ENCODE peak calls at places on chromosomes 7 and 10, in four cellular contexts. D is lower lobe of right lung, B is stomach, P is uterus. O is an unnamed sample.
A peak's percentile ranks its signal among the peaks of the same experiment; 100 is the strongest.

GRCh38 chr7:64515330-64515729 is 47.5 kb downstream of the ZNF680 start:
- DNase-seq in D (no peak), B (no peak), P (no peak), O (no peak)

GRCh38 chr7:101681170-101682007 is 52.3 kb upstream of the MYL10 start:
- DNase-seq in D (no peak), B (peak; percentile 33), P (peak; percentile 49), O (no peak)

GRCh38 chr7:75536491-75536890 is 44.4 kb downstream of the SPDYE5 start:
- DNase-seq in D (no peak), B (no peak), P (no peak), O (peak; percentile 4)

GRCh38 chr10:11209810-11210141 is 192.1 kb downstream of the CELF2 start:
- DNase-seq in D (no peak), B (no peak), P (no peak), O (no peak)

GRCh38 chr7:85186521-85187241 is at the start of gene SEMA3D:
- DNase-seq in D (peak; percentile 66), B (peak; percentile 78), P (peak; percentile 56), O (peak; percentile 79)

GRCh38 chr7:46999866-47000265 is 582.0 kb downstream of the TNS3 start:
- DNase-seq in D (no peak), B (no peak), P (no peak), O (no peak)

GRCh38 chr10:106320078-106320477 is 844.4 kb downstream of the SORCS1 start:
- DNase-seq in D (no peak), B (no peak), P (no peak), O (no peak)

GRCh38 chr10:10222288-10222945 is 795.3 kb upstream of the CELF2 start:
- DNase-seq in D (no peak), B (no peak), P (no peak), O (no peak)

GRCh38 chr10:5556576-5556975 is 31.8 kb downstream of the CALML3 start:
- DNase-seq in D (peak; percentile 26), B (peak; percentile 9), P (peak; percentile 10), O (peak; percentile 44)

GRCh38 chr7:74598558-74598957 is 59.0 kb upstream of the GTF2I start:
- DNase-seq in D (no peak), B (no peak), P (no peak), O (no peak)

GRCh38 chr7:23254051-23254681 is 7.6 kb downstream of the GPNMB start:
- DNase-seq in D (no peak), B (no peak), P (no peak), O (no peak)

GRCh38 chr10:76492026-76492425 is 1060.6 kb downstream of the LRMDA start:
- DNase-seq in D (no peak), B (no peak), P (no peak), O (no peak)

GRCh38 chr7:39259391-39260003 is 281.8 kb downstream of the POU6F2 start:
- DNase-seq in D (no peak), B (no peak), P (no peak), O (no peak)

GRCh38 chr7:82375713-82376112 is 67.9 kb downstream of the CACNA2D1 start:
- DNase-seq in D (no peak), B (no peak), P (no peak), O (no peak)

GRCh38 chr10:3057946-3058345 is 9.4 kb upstream of the PFKP start:
- DNase-seq in D (no peak), B (no peak), P (no peak), O (peak; percentile 56)

GRCh38 chr7:75732016-75732521 is 6.7 kb downstream of the HIP1 start:
- DNase-seq in D (no peak), B (no peak), P (no peak), O (no peak)

GRCh38 chr7:46969303-46970130 is 612.4 kb downstream of the TNS3 start:
- DNase-seq in D (no peak), B (no peak), P (no peak), O (no peak)

GRCh38 chr7:3951656-3952055 is 650.6 kb downstream of the SDK1 start:
- DNase-seq in D (no peak), B (no peak), P (no peak), O (no peak)

GRCh38 chr7:98618786-98619185 is 1.7 kb downstream of the NPTX2 start:
- DNase-seq in D (no peak), B (no peak), P (no peak), O (no peak)

GRCh38 chr10:85317827-85318226 is 989.4 kb downstream of the CCSER2 start:
- DNase-seq in D (no peak), B (no peak), P (no peak), O (no peak)

GRCh38 chr7:66631471-66631870 is 2.8 kb downstream of the KCTD7 start:
- DNase-seq in D (no peak), B (no peak), P (no peak), O (no peak)

GRCh38 chr7:73851410-73852338 is 9.3 kb upstream of the TMEM270 start:
- DNase-seq in D (no peak), B (no peak), P (no peak), O (no peak)

GRCh38 chr7:72099784-72100183 is 312.4 kb downstream of the CALN1 start:
- DNase-seq in D (no peak), B (no peak), P (no peak), O (no peak)

GRCh38 chr10:75400769-75401568 is 595 bp downstream of the ZNF503 start:
- DNase-seq in D (peak; percentile 78), B (peak; percentile 58), P (peak; percentile 48), O (peak; percentile 83)

GRCh38 chr7:155825346-155825745 is 13.1 kb upstream of the SHH start:
- DNase-seq in D (no peak), B (no peak), P (no peak), O (no peak)

GRCh38 chr7:135843214-135843613 is 94.6 kb upstream of the FAM180A start:
- DNase-seq in D (no peak), B (no peak), P (no peak), O (no peak)

GRCh38 chr10:79182763-79183467 is 114.1 kb downstream of the ZMIZ1 start:
- DNase-seq in D (no peak), B (peak; percentile 60), P (peak; percentile 71), O (no peak)
- H3K4me1 ChIP-seq in D (peaks cover 100% of the 10 kb centered on the region), B (peaks cover 96% of the 10 kb centered on the region), P (peaks cover 38% of the 10 kb centered on the region), O (peaks cover 93% of the 10 kb centered on the region)

GRCh38 chr7:99622596-99622995 is 5.8 kb downstream of the ZSCAN25 start:
- DNase-seq in D (no peak), B (no peak), P (no peak), O (no peak)
- H3K36me3 ChIP-seq in D (peaks cover 93% of the 10 kb centered on the region), B (peaks cover 94% of the 10 kb centered on the region), P (no peaks in the 10 kb centered on the region), O (peaks cover 76% of the 10 kb centered on the region)

DNA sequence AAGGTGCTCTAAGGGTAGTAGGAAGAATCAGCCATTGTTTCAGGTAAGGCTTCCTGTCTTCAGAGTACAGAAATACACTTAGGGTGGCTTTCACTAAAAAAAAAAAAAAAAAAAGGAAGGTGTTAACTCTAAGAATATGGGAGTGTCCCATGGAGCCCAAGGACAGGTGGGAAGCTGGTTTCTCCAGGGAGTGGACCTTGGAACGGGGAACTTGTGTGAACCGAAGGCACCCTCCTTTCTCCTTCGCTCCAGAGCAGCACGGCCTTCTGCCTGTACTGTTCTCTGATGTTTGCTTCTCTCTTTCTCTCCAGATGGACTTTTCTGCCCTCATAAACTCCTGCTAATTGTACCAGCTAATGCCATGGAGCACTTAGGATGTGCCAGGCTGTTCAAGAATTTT is 6.2 kb downstream of the OPALIN start:
- DNase-seq in D (no peak), B (no peak), P (no peak), O (no peak)
- H3K27ac ChIP-seq in D (no peak overlapping the region), B (no peak overlapping the region), P (no peak overlapping the region), O (no peak overlapping the region)

GRCh38 chr10:61992683-61993629 is 91.5 kb downstream of the ARID5B start:
- DNase-seq in D (peak; percentile 55), B (peak; percentile 52), P (peak; percentile 36), O (peak; percentile 86)
- H3K4me1 ChIP-seq in D (peaks cover 41% of the 10 kb centered on the region), B (peaks cover 57% of the 10 kb centered on the region), P (peaks cover 13% of the 10 kb centered on the region), O (no peaks in the 10 kb centered on the region)

GRCh38 chr10:96541921-96542320 is 28.2 kb upstream of the TLL2 start:
- DNase-seq in D (no peak), B (no peak), P (no peak), O (no peak)
- H3K36me3 ChIP-seq in D (peaks cover 66% of the 10 kb centered on the region), B (peaks cover 84% of the 10 kb centered on the region), P (no peaks in the 10 kb centered on the region), O (peaks cover 4% of the 10 kb centered on the region)